ENCODE peak calls at places on chromosomes 16 and 17, in four cellular contexts. J is suprapubic skin, R is sigmoid colon, B is ovary. L is an unnamed sample.

GRCh38 chr17:16313159-16314090 is 39.8 kb downstream of the CENPV start:
- DNase-seq in B (no peak), R (no peak), J (no peak), L (no peak)

GRCh38 chr17:75872434-75873351 is 5.7 kb downstream of the TRIM47 start:
- DNase-seq in R (peak), J (peak), B (peak), L (no peak)

GRCh38 chr17:27997522-27997921 is 45.0 kb upstream of the NLK start:
- DNase-seq in R (no peak), J (no peak), B (no peak), L (no peak)

GRCh38 chr17:74798239-74798707 is 22.1 kb upstream of the NAT9 start:
- DNase-seq in B (no peak), R (no peak), J (no peak), L (no peak)

GRCh38 chr16:30875881-30876791 is 17.7 kb downstream of the BCL7C start:
- DNase-seq in R (no peak), J (no peak), B (no peak), L (no peak)

GRCh38 chr17:17032131-17032692 is 10.0 kb upstream of the MPRIP start:
- DNase-seq in B (peak), R (peak), J (no peak), L (peak)

GRCh38 chr17:927611-928461 is 51.7 kb downstream of the NXN start:
- DNase-seq in B (no peak), J (no peak), R (peak), L (no peak)

GRCh38 chr17:39706921-39707337 is 7.1 kb downstream of the ERBB2 start:
- DNase-seq in R (no peak), B (no peak), J (no peak), L (no peak)

GRCh38 chr16:70162041-70162451 is 11.5 kb upstream of the CLEC18C start:
- DNase-seq in B (no peak), R (no peak), J (no peak), L (no peak)

GRCh38 chr16:70746040-70746707 is 54.8 kb downstream of the VAC14 start:
- DNase-seq in R (peak), J (no peak), B (peak), L (peak)

GRCh38 chr16:3532741-3533140 is 31.9 kb downstream of the CLUAP1 start:
- DNase-seq in R (no peak), J (no peak), B (no peak), L (no peak)

GRCh38 chr17:42414782-42415409 is 8.2 kb downstream of the CAVIN1 start:
- DNase-seq in J (no peak), B (no peak), R (no peak), L (no peak)

GRCh38 chr17:7839890-7840260 is 5.9 kb downstream of the KDM6B start:
- DNase-seq in R (peak), J (no peak), B (peak), L (no peak)

GRCh38 chr17:55607736-55608341 is 96.6 kb upstream of the SMIM36 start:
- DNase-seq in J (no peak), B (peak), R (peak), L (peak)

GRCh38 chr17:80605326-80606066 is 60.9 kb downstream of the RPTOR start:
- DNase-seq in R (no peak), J (no peak), B (no peak), L (no peak)

GRCh38 chr16:11156401-11156800 is 99.6 kb downstream of the SOCS1 start:
- DNase-seq in B (no peak), R (no peak), J (no peak), L (no peak)

GRCh38 chr17:70563301-70563820 is 394.0 kb downstream of the KCNJ2 start:
- DNase-seq in J (no peak), R (no peak), B (no peak), L (no peak)

GRCh38 chr17:13044713-13045112 is 26.9 kb upstream of the ELAC2 start:
- DNase-seq in R (no peak), J (no peak), B (no peak), L (no peak)

DNA sequence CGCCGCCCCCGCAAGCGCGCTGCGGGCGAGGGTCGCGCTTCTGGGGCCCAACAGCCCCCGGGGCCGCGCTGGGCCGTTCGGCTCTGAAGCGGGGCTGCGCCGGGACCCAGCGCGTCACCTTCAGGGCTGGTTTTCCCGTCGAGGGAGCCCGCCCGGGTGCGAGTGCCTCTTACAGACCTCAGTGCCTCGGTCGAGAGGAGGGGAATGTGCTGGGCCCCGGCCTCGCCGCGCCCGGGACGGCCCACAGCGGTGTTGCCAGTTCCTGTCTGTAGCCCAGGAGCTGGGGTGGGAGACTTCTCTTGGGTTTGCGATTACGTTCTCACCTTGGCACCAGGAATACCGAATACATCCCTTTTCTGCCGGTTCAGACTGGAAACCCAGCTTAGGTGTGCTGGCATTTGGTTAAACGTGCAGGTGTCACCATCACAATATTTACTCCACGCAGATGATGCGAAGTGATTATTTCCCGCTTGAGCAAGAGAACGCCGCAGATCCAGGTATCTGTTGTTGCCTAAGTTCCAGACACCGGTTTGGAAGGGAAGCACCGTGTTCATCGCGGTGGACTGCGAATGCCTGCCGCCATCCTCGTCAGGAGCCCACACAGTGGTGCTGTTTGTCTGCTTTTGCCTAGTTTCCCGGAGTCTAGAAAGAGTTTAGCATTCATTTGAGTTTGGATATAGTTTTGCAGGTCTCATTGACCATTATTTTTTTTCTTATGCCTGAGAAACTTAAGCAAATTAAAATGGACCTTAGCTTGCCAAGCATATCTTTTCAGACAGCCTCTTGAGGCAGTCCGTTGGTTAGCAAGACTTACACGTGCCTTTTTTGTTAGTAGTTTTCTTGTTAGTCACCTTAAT is 915 bp downstream of the MAP1LC3B start:
- DNase-seq in R (peak), B (peak), J (peak), L (peak)
- TF ChIP-seq POLR2A in R (no peak), B (peak), J (no peak), L (no peak)

GRCh38 chr17:49616546-49617205 is 41.0 kb downstream of the NXPH3 start:
- DNase-seq in R (peak), J (peak), B (peak), L (no peak)
- H3K4me3 ChIP-seq in R (no peak), J (no peak), B (no peak), L (no peak)

DNA sequence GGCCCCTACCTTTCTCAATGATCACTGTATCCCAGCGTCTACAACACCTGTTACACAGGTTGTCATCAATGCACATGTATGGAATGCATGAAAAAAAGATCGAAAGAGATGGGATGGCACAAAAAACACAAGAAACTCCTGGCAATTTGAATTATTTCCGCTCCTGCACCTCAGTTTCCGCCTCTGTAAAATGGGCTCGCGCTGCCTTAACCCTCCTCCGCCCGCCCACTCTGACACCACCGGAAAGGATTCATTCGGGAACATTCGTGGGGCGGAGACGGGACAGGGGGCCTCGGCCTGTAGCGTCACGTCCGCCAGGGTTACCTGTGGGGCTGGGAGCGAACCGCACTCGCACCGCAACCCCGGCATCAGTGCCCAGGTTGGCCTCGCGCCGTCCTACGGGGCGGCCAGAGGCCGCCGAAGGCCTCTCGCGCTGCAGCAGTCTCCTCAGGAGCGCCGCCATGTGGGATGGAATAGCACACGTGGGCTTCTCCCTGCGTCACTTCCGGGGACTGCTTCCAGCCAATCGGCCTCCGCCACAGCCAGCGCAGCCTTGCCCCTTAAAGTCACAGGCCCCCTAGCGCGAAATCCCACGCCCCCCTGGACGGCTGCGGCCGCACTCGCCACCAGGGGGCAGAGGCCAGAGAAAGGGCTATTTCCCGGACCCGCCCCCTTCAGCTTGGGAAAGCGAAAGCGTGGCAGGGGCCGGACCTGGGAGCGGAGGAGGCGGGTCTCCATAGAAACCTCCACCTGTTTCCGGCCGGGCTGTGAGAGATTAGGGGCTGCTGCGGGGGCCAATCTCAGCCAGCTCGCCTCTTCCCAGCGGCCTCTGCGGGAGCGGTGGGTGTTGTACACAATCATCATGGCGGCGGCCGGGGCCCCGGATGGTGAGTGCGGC is at the start of the genes EARS2 and UBFD1:
- DNase-seq in R (peak), B (peak), J (peak), L (peak)
- TF ChIP-seq POLR2A in R (peak), B (peak), J (no peak), L (peak)

GRCh38 chr17:78985395-78985794 is 5.7 kb upstream of the LGALS3BP start:
- DNase-seq in B (no peak), J (no peak), R (no peak), L (no peak)

GRCh38 chr17:78990349-78991016 is 10.8 kb upstream of the LGALS3BP start:
- DNase-seq in J (peak), R (peak), B (no peak), L (peak)

GRCh38 chr17:78981010-78981888 is 1.5 kb upstream of the LGALS3BP start:
- DNase-seq in B (no peak), R (no peak), J (no peak), L (no peak)

GRCh38 chr17:78988152-78988551 is 8.4 kb upstream of the LGALS3BP start:
- DNase-seq in B (no peak), J (no peak), R (no peak), L (no peak)

GRCh38 chr17:78986048-78986648 is 6.4 kb upstream of the LGALS3BP start:
- DNase-seq in B (no peak), R (no peak), J (no peak), L (no peak)
- H3K4me3 ChIP-seq in B (peak), R (no peak), J (peak), L (peak)

GRCh38 chr17:62680541-62681052 is 53.1 kb downstream of the MRC2 start:
- DNase-seq in B (peak), J (no peak), R (peak), L (no peak)

GRCh38 chr17:62681939-62682381 is 54.5 kb downstream of the MRC2 start:
- DNase-seq in R (peak), B (no peak), J (no peak), L (no peak)

GRCh38 chr17:62679866-62680377 is 52.5 kb downstream of the MRC2 start:
- DNase-seq in B (no peak), J (no peak), R (peak), L (no peak)

GRCh38 chr17:62684179-62684578 is 56.7 kb downstream of the MRC2 start:
- DNase-seq in R (peak), J (no peak), B (no peak), L (no peak)

GRCh38 chr17:62681061-62681938 is 53.8 kb downstream of the MRC2 start:
- DNase-seq in R (no peak), J (no peak), B (no peak), L (no peak)
- TF ChIP-seq POLR2A in R (no peak), J (no peak), B (no peak), L (no peak)

GRCh38 chr16:53098526-53099317 is 43.9 kb downstream of the CHD9 start:
- DNase-seq in B (peak), R (peak), J (peak), L (peak)
- H3K4me3 ChIP-seq in B (peak), R (peak), J (peak), L (no peak)

DNA sequence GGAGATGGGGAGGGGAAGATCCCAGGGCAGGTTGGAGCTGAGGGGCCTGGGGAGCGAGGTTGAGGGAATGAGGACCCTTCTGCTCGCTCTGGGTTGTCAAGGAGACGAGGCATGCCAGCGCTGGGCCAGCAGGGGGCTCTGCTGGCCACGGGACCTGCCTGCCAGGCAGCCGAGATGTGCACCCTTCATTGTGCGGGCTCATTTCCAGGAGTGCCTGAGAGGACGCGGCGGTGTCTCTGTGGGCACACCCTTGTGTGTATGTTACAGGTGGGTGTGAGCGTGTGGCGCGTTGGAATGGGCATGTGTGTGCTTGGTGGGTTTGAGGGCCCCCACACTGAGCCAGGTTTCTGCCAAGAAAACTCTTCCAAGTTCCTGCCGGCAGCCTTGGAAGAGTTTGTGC is 15.9 kb downstream of the ARHGAP23 start:
- DNase-seq in R (peak), J (no peak), B (peak), L (no peak)
- TF ChIP-seq POLR2A in R (no peak), J (no peak), B (no peak), L (no peak)

GRCh38 chr16:57479043-57479421 is 7.3 kb downstream of the DOK4 start:
- DNase-seq in B (no peak), R (no peak), J (no peak), L (no peak)
- H3K4me3 ChIP-seq in B (peak), R (peak), J (peak), L (peak)

DNA sequence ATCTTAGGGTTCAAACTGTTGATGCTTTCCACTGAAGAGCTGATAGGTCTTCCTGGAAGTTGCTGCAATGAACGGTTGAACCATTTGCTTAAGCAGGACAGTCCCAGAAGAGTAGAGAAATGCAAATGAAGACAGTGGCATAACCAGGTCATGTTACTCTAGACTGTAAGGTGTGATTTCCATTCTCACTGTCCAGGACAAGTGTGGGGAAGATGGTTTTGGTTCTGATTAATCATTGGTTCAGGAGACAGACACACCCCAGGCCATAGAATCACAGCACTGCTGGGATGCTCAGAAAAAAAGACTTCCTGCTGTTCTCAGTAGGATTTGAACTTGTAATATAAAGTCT is 34.8 kb upstream of the XYLT2 start:
- DNase-seq in R (no peak), J (no peak), B (no peak), L (no peak)
- TF ChIP-seq POLR2A in R (no peak), J (no peak), B (no peak), L (no peak)

L was measured in right lobe of liver.